ENCODE peak calls at places on chromosomes 3 and 15, in eight cellular contexts. C, Z, N, A, D, E, W and U are unnamed samples.

GRCh38 chr3:50336452-50337174 is 4.0 kb downstream of the RASSF1 start:
- DNase-seq in C (no peak), Z (no peak), N (peak; percentile 37), A (peak; percentile 28), D (peak; percentile 49), E (peak; percentile 37), W (no peak), U (no peak)

GRCh38 chr3:101925564-101925963 is 76.2 kb downstream of the NFKBIZ start:
- DNase-seq in C (no peak), Z (no peak), N (no peak), A (no peak), D (no peak), E (peak; percentile 22), W (no peak), U (no peak)

GRCh38 chr3:187626581-187626980 is 43.6 kb downstream of the SST start:
- DNase-seq in C (no peak), Z (no peak), N (no peak), A (no peak), D (no peak), E (no peak), W (no peak), U (no peak)

GRCh38 chr3:68447885-68448284 is 484.5 kb downstream of the TAFA4 start:
- DNase-seq in C (no peak), Z (no peak), N (peak; percentile 15), A (no peak), D (no peak), E (no peak), W (no peak), U (no peak)

GRCh38 chr3:167854846-167855245 is 119.3 kb downstream of the SERPINI1 start:
- DNase-seq in C (no peak), Z (no peak), N (no peak), A (no peak), D (no peak), E (no peak), W (no peak), U (no peak)

GRCh38 chr3:46943237-46944187 is 33.0 kb downstream of the CCDC12 start:
- DNase-seq in C (no peak), Z (peak; percentile 76), N (no peak), A (no peak), D (peak; percentile 80), E (peak; percentile 74), W (no peak), U (peak; percentile 74)

GRCh38 chr3:178685591-178685906 is 149.3 kb downstream of the KCNMB2 start:
- DNase-seq in C (no peak), Z (no peak), N (no peak), A (no peak), D (no peak), E (no peak), W (no peak), U (no peak)

GRCh38 chr15:89052474-89052873 is 35.8 kb upstream of the ABHD2 start:
- DNase-seq in C (peak; percentile 20), Z (no peak), N (no peak), A (peak; percentile 97), D (peak; percentile 51), E (no peak), W (no peak), U (no peak)

GRCh38 chr3:14540821-14541385 is 761 bp upstream of the GRIP2 start:
- DNase-seq in C (no peak), Z (peak; percentile 37), N (no peak), A (no peak), D (no peak), E (no peak), W (no peak), U (no peak)

GRCh38 chr15:67543348-67543718 is 830 bp downstream of the MAP2K5 start:
- DNase-seq in C (no peak), Z (peak; percentile 70), N (peak; percentile 25), A (peak; percentile 5), D (peak; percentile 11), E (peak; percentile 25), W (no peak), U (peak; percentile 38)

GRCh38 chr15:78979456-78980320 is 34.8 kb upstream of the CTSH start:
- DNase-seq in C (peak; percentile 45), Z (no peak), N (peak; percentile 80), A (peak; percentile 81), D (peak; percentile 80), E (peak; percentile 60), W (peak; percentile 49), U (peak; percentile 71)

GRCh38 chr3:99119312-99119810 is 217.9 kb upstream of the DCBLD2 start:
- DNase-seq in C (no peak), Z (no peak), N (no peak), A (peak; percentile 36), D (peak; percentile 32), E (peak; percentile 18), W (no peak), U (no peak)

GRCh38 chr3:63462732-63463131 is 184.6 kb downstream of the SYNPR start:
- DNase-seq in C (no peak), Z (no peak), N (no peak), A (no peak), D (no peak), E (no peak), W (no peak), U (no peak)

GRCh38 chr15:53506370-53506769 is 253.1 kb downstream of the WDR72 start:
- DNase-seq in C (no peak), Z (no peak), N (no peak), A (no peak), D (no peak), E (no peak), W (no peak), U (no peak)

GRCh38 chr3:10553586-10554235 is 48.3 kb upstream of the ATP2B2 start:
- DNase-seq in C (no peak), Z (no peak), N (peak; percentile 97), A (no peak), D (no peak), E (no peak), W (no peak), U (no peak)

GRCh38 chr3:107082527-107082926 is 294.7 kb upstream of the CCDC54 start:
- DNase-seq in C (no peak), Z (no peak), N (no peak), A (peak; percentile 73), D (peak; percentile 24), E (no peak), W (no peak), U (no peak)

GRCh38 chr3:70990190-70990589 is 593.3 kb downstream of the FOXP1 start:
- DNase-seq in C (no peak), Z (no peak), N (no peak), A (no peak), D (no peak), E (no peak), W (no peak), U (no peak)

GRCh38 chr3:142909282-142909681 is 20.4 kb upstream of the PCOLCE2 start:
- DNase-seq in C (no peak), Z (no peak), N (no peak), A (no peak), D (no peak), E (no peak), W (no peak), U (no peak)

GRCh38 chr3:183578179-183578578 is 22.7 kb upstream of the KLHL6 start:
- DNase-seq in C (no peak), Z (no peak), N (no peak), A (no peak), D (no peak), E (no peak), W (no peak), U (no peak)

GRCh38 chr15:62122249-62122648 is 42.8 kb downstream of the C2CD4B start:
- DNase-seq in C (no peak), Z (no peak), N (no peak), A (no peak), D (no peak), E (no peak), W (no peak), U (no peak)

GRCh38 chr15:62125763-62126162 is 39.3 kb downstream of the C2CD4B start:
- DNase-seq in C (no peak), Z (no peak), N (no peak), A (peak; percentile 50), D (peak; percentile 60), E (peak; percentile 91), W (no peak), U (peak; percentile 74)

GRCh38 chr15:62126364-62126763 is 38.7 kb downstream of the C2CD4B start:
- DNase-seq in C (no peak), Z (no peak), N (no peak), A (no peak), D (no peak), E (no peak), W (no peak), U (no peak)

GRCh38 chr15:62124953-62125263 is 40.2 kb downstream of the C2CD4B start:
- DNase-seq in C (peak; percentile 19), Z (no peak), N (no peak), A (no peak), D (no peak), E (peak; percentile 73), W (no peak), U (no peak)

DNA sequence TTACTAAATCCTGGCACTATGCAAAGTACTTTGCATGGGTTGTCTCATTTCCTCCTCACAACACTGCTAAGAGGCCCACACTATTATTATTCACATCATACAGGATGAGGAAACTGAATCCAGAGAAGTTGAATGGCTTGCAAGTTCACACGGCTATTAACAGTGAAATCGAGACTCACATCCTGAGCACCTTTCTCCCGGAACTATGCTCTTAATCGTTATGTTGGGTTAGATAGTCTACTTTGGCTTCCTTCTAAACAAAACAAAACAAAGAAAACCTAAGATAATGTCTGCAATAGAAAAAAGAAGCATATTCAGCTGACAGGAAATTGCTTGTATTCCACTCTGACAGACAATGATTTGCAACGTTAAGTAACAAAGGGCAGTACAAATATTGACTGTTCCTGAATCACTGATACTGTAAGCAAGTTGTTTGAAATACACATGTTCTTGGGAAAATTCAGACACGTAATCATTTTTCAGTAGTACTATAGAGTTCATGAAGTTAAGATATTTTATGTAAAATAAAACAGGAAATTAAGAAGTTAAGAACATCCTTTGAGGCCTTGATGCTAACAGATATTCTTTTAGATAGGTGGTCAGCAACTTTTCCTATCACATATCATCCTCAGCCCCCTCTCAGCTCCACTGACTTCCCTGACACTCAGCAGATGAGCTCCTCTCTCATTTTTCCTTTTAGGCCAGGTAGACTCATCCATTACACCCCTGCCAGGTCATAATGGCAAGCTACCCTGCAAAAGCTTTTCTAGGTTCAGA is 40.7 kb downstream of the C2CD4B start:
- DNase-seq in C (peak; percentile 26), Z (no peak), N (no peak), A (peak; percentile 20), D (no peak), E (peak; percentile 99), W (no peak), U (no peak)
- H3K4me3 ChIP-seq in C (no peak overlapping the region), Z (no peak overlapping the region), N (no peak overlapping the region), A (no peak overlapping the region), D (no peak overlapping the region), E (no peak overlapping the region), W (no peak overlapping the region), U (no peak overlapping the region)

GRCh38 chr3:49199244-49199899 is 28.0 kb downstream of the KLHDC8B start:
- DNase-seq in C (no peak), Z (peak; percentile 97), N (no peak), A (peak; percentile 24), D (peak; percentile 7), E (peak; percentile 83), W (no peak), U (peak; percentile 81)
- H3K9ac ChIP-seq in C (no peak overlapping the region), Z (no peak overlapping the region), N (no peak overlapping the region), A (no peak overlapping the region), D (no peak overlapping the region), E (peak overlapping the region; percentile 82), W (no peak overlapping the region), U (no peak overlapping the region)

GRCh38 chr3:177527182-177527581 is 329.9 kb upstream of the TBL1XR1 start:
- DNase-seq in C (no peak), Z (no peak), N (no peak), A (no peak), D (no peak), E (no peak), W (no peak), U (no peak)
- H3K4me3 ChIP-seq in C (no peak overlapping the region), Z (no peak overlapping the region), N (no peak overlapping the region), A (no peak overlapping the region), D (no peak overlapping the region), E (no peak overlapping the region), W (no peak overlapping the region), U (no peak overlapping the region)

GRCh38 chr3:188946837-188947236 is 224.9 kb upstream of the TPRG1 start:
- DNase-seq in C (no peak), Z (no peak), N (no peak), A (no peak), D (no peak), E (no peak), W (no peak), U (no peak)
- H3K9ac ChIP-seq in C (no peak overlapping the region), Z (peak overlapping the region; percentile 73), N (no peak overlapping the region), A (no peak overlapping the region), D (peak overlapping the region; percentile 52), E (peak overlapping the region; percentile 75), W (peak overlapping the region; percentile 78), U (no peak overlapping the region)